ENCODE peak calls at places on chromosome 20, in ten cellular contexts. V is activated CD4-positive, alpha-beta T cell treated with anti-CD3 and anti-CD28 coated beads, Interleukin-2, amount 50 U/mL, for 1 hour; N is heart right ventricle; P is naive thymus-derived CD4-positive, alpha-beta T cell; M is ELR; L is PC-3; U is stimulated activated CD4-positive, alpha-beta T cell treated with anti-CD3 and anti-CD28 coated beads, Interleukin-15, amount 100 ng/mL, for 24 hours; G is H9; X is substantia nigra; E is SW 1271. I is an unnamed sample.
A peak's percentile ranks its signal among the peaks of the same experiment; 100 is the strongest.

GRCh38 chr20:44642203-44643153 is 9.0 kb downstream of the ADA start:
- DNase-seq in V (peak; percentile 17), N (peak; percentile 68), P (peak; percentile 44), M (peak; percentile 88), L (peak; percentile 50), U (peak; percentile 32), G (peak; percentile 79), X (peak; percentile 51), E (peak; percentile 15), I (peak; percentile 82)

GRCh38 chr20:43761396-43762340 is 34.9 kb upstream of the GTSF1L start:
- DNase-seq in V (no peak), N (no peak), P (no peak), M (no peak), L (no peak), U (no peak), G (no peak), X (no peak), E (no peak), I (no peak)

GRCh38 chr20:48069626-48070025 is 284.3 kb upstream of the SULF2 start:
- DNase-seq in V (no peak), N (no peak), P (no peak), M (no peak), L (no peak), U (no peak), G (no peak), X (no peak), E (no peak), I (no peak)

GRCh38 chr20:37668166-37668565 is 25.7 kb upstream of the CTNNBL1 start:
- DNase-seq in V (no peak), N (no peak), P (no peak), M (no peak), L (no peak), U (no peak), G (no peak), X (no peak), E (no peak), I (no peak)

GRCh38 chr20:51339721-51340450 is 202.6 kb downstream of the NFATC2 start:
- DNase-seq in V (no peak), N (no peak), P (no peak), M (no peak), L (no peak), U (no peak), G (no peak), X (no peak), E (no peak), I (no peak)

GRCh38 chr20:32485126-32485769 is 99.9 kb downstream of the NOL4L start:
- DNase-seq in V (peak; percentile 84), N (peak; percentile 70), P (peak; percentile 93), M (peak; percentile 93), L (peak; percentile 82), U (peak; percentile 88), G (peak; percentile 68), X (peak; percentile 74), E (peak; percentile 71), I (peak; percentile 78)

GRCh38 chr20:51661609-51662178 is 106.5 kb downstream of the ATP9A start:
- DNase-seq in V (peak; percentile 10), N (no peak), P (no peak), M (peak; percentile 78), L (peak; percentile 99), U (peak; percentile 69), G (no peak), X (no peak), E (no peak), I (no peak)

GRCh38 chr20:47802975-47803374 is 17.7 kb upstream of the SULF2 start:
- DNase-seq in V (no peak), N (no peak), P (no peak), M (no peak), L (no peak), U (no peak), G (no peak), X (no peak), E (no peak), I (no peak)

GRCh38 chr20:59623583-59623982 is 19.2 kb downstream of the PHACTR3 start:
- DNase-seq in V (no peak), N (no peak), P (no peak), M (no peak), L (no peak), U (no peak), G (no peak), X (no peak), E (no peak), I (no peak)

GRCh38 chr20:46959081-46959692 is 64.5 kb downstream of the EYA2 start:
- DNase-seq in V (no peak), N (no peak), P (no peak), M (peak; percentile 96), L (peak; percentile 99), U (no peak), G (no peak), X (no peak), E (peak; percentile 48), I (no peak)

GRCh38 chr20:59598625-59599310 is 5.6 kb upstream of the PHACTR3 start:
- DNase-seq in V (peak; percentile 4), N (peak; percentile 39), P (no peak), M (peak; percentile 21), L (peak; percentile 50), U (peak; percentile 55), G (peak; percentile 70), X (peak; percentile 45), E (no peak), I (no peak)

GRCh38 chr20:23039885-23040508 is 4.9 kb downstream of the SSTR4 start:
- DNase-seq in V (no peak), N (no peak), P (no peak), M (no peak), L (peak; percentile 23), U (no peak), G (no peak), X (no peak), E (no peak), I (no peak)

GRCh38 chr20:35200255-35200654 is 26.2 kb upstream of the MMP24 start:
- DNase-seq in V (no peak), N (no peak), P (no peak), M (peak; percentile 90), L (peak; percentile 70), U (no peak), G (no peak), X (no peak), E (no peak), I (no peak)

GRCh38 chr20:24764825-24765224 is 184.2 kb upstream of the CST7 start:
- DNase-seq in V (no peak), N (no peak), P (no peak), M (no peak), L (no peak), U (no peak), G (peak; percentile 8), X (no peak), E (no peak), I (no peak)

GRCh38 chr20:50153153-50153499 is 397 bp downstream of the PEDS1 start:
- DNase-seq in V (no peak), N (no peak), P (no peak), M (peak; percentile 51), L (peak; percentile 17), U (no peak), G (no peak), X (peak; percentile 61), E (no peak), I (no peak)

GRCh38 chr20:25178563-25179438 is 16.7 kb upstream of the ENTPD6 start:
- DNase-seq in V (no peak), N (no peak), P (peak; percentile 45), M (peak; percentile 96), L (peak; percentile 99), U (peak; percentile 5), G (no peak), X (no peak), E (peak; percentile 65), I (peak; percentile 63)

GRCh38 chr20:472137-472846 is 10.0 kb upstream of the TBC1D20 start:
- DNase-seq in V (no peak), N (no peak), P (no peak), M (no peak), L (no peak), U (no peak), G (no peak), X (no peak), E (no peak), I (no peak)

GRCh38 chr20:44166477-44166876 is 20.5 kb downstream of the JPH2 start:
- DNase-seq in V (no peak), N (no peak), P (no peak), M (peak; percentile 52), L (peak; percentile 82), U (no peak), G (no peak), X (no peak), E (no peak), I (peak; percentile 71)

GRCh38 chr20:60365882-60366281 is 407.7 kb downstream of the CDH26 start:
- DNase-seq in V (no peak), N (no peak), P (no peak), M (no peak), L (no peak), U (no peak), G (no peak), X (no peak), E (no peak), I (no peak)

GRCh38 chr20:33859751-33860150 is 48.6 kb downstream of the CHMP4B start:
- DNase-seq in V (no peak), N (no peak), P (no peak), M (no peak), L (no peak), U (no peak), G (no peak), X (no peak), E (no peak), I (peak; percentile 29)

GRCh38 chr20:22905667-22906066 is 129.4 kb upstream of the SSTR4 start:
- DNase-seq in V (no peak), N (peak; percentile 41), P (no peak), M (no peak), L (no peak), U (no peak), G (no peak), X (peak; percentile 3), E (no peak), I (peak; percentile 78)

GRCh38 chr20:4820833-4821518 is 99.3 kb downstream of the PRND start:
- DNase-seq in V (no peak), N (no peak), P (no peak), M (peak; percentile 54), L (peak; percentile 81), U (no peak), G (no peak), X (peak; percentile 77), E (no peak), I (no peak)

GRCh38 chr20:33827629-33828325 is 16.6 kb downstream of the CHMP4B start:
- DNase-seq in V (no peak), N (no peak), P (no peak), M (no peak), L (no peak), U (no peak), G (no peak), X (no peak), E (no peak), I (no peak)

GRCh38 chr20:58752565-58752964 is 60.0 kb downstream of the NPEPL1 start:
- DNase-seq in V (no peak), N (no peak), P (no peak), M (no peak), L (no peak), U (no peak), G (no peak), X (no peak), E (no peak), I (no peak)

GRCh38 chr20:24693466-24694156 is 224.2 kb downstream of the SYNDIG1 start:
- DNase-seq in V (no peak), N (no peak), P (no peak), M (no peak), L (no peak), U (no peak), G (peak; percentile 10), X (no peak), E (no peak), I (no peak)

GRCh38 chr20:22931653-22932052 is 103.5 kb upstream of the SSTR4 start:
- DNase-seq in V (no peak), N (no peak), P (no peak), M (no peak), L (no peak), U (no peak), G (no peak), X (no peak), E (no peak), I (peak; percentile 42)

GRCh38 chr20:23225407-23226060 is 125.1 kb upstream of the NXT1 start:
- DNase-seq in V (no peak), N (no peak), P (no peak), M (peak; percentile 55), L (no peak), U (no peak), G (no peak), X (peak; percentile 15), E (no peak), I (peak; percentile 82)

GRCh38 chr20:4256886-4257285 is 241.5 kb upstream of the RNF24 start:
- DNase-seq in V (no peak), N (no peak), P (no peak), M (peak; percentile 10), L (no peak), U (no peak), G (no peak), X (no peak), E (no peak), I (no peak)

I was measured in right cardiac atrium.